ENCODE peak calls at places on chromosomes 13 and 19, in nine cellular contexts. Q is cardiac muscle cell, N is lower lobe of right lung, Z is Calu3, E is esophagus muscularis mucosa, P is progenitor cell of endocrine pancreas, W is WTC11, X is GM12865, T is bronchial epithelial cell. S is an unnamed sample.

GRCh38 chr13:30339721-30340366 is 32.5 kb upstream of the KATNAL1 start:
- DNase-seq in Q (peak), N (no peak), Z (no peak), E (no peak), P (no peak), W (no peak), X (no peak), T (no peak), S (peak)

GRCh38 chr19:1177322-1178114 is 3.5 kb upstream of the SBNO2 start:
- DNase-seq in Q (peak), N (no peak), Z (peak), E (no peak), P (no peak), W (no peak), X (no peak), T (peak), S (no peak)

GRCh38 chr13:37403776-37404497 is 194.6 kb downstream of the POSTN start:
- DNase-seq in Q (peak), N (no peak), Z (no peak), E (no peak), P (no peak), W (no peak), X (no peak), T (no peak), S (no peak)

GRCh38 chr19:4538601-4538954 is 1.3 kb downstream of the LRG1 start:
- DNase-seq in Q (no peak), N (no peak), Z (no peak), E (no peak), P (no peak), W (no peak), X (no peak), T (no peak), S (no peak)

GRCh38 chr13:86960876-86961275 is 710.3 kb upstream of the SLITRK5 start:
- DNase-seq in Q (no peak), N (no peak), Z (no peak), E (no peak), P (no peak), W (no peak), X (no peak), T (no peak), S (no peak)

GRCh38 chr13:106533940-106534843 is 1.3 kb downstream of the EFNB2 start:
- DNase-seq in Q (peak), N (peak), Z (peak), E (no peak), P (no peak), W (peak), X (peak), T (peak), S (peak)

GRCh38 chr13:101917475-101917810 is 465.0 kb downstream of the ITGBL1 start:
- DNase-seq in Q (no peak), N (no peak), Z (no peak), E (no peak), P (no peak), W (peak), X (no peak), T (no peak), S (no peak)

GRCh38 chr19:38478273-38478971 is 44.9 kb downstream of the RYR1 start:
- DNase-seq in Q (peak), N (no peak), Z (peak), E (no peak), P (no peak), W (peak), X (peak), T (peak), S (no peak)

GRCh38 chr19:18520848-18521691 is 800 bp downstream of the ELL start:
- DNase-seq in Q (peak), N (no peak), Z (no peak), E (no peak), P (no peak), W (peak), X (peak), T (peak), S (no peak)
- TF ChIP-seq CTCF in Q (no peak), N (no peak), Z (peak), E (no peak), P (peak), W (no peak), X (no peak), T (peak), S (no peak)

DNA sequence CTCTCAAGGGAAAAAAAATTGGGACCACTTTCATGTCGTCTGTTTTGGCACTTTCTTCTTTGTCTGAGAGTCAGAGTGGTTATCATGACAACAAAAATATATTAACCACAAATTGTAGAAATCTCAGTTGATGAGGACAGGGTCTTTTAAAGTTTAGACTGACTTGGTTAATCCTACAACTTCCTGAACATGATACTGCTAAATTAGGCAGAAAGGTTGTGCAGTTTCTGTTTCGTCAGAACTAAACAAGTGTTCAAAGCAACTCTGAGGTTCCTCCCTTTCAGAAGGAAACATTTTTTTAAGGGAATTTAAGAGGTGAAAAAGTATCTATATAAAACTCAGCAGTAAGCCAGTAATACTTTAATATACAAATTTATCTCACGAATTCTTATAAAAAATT is 15.3 kb downstream of the KLF5 start:
- DNase-seq in Q (peak), N (no peak), Z (no peak), E (no peak), P (no peak), W (no peak), X (peak), T (no peak), S (no peak)
- TF ChIP-seq CTCF in Q (no peak), N (no peak), Z (no peak), E (no peak), P (no peak), W (no peak), X (no peak), T (no peak), S (no peak)

GRCh38 chr19:21767065-21767800 is at the start of gene ZNF100:
- DNase-seq in Q (peak), N (peak), Z (peak), E (peak), P (peak), W (peak), X (peak), T (peak), S (peak)
- TF ChIP-seq CTCF in Q (no peak), N (no peak), Z (no peak), E (no peak), P (no peak), W (no peak), X (no peak), T (no peak), S (no peak)

DNA sequence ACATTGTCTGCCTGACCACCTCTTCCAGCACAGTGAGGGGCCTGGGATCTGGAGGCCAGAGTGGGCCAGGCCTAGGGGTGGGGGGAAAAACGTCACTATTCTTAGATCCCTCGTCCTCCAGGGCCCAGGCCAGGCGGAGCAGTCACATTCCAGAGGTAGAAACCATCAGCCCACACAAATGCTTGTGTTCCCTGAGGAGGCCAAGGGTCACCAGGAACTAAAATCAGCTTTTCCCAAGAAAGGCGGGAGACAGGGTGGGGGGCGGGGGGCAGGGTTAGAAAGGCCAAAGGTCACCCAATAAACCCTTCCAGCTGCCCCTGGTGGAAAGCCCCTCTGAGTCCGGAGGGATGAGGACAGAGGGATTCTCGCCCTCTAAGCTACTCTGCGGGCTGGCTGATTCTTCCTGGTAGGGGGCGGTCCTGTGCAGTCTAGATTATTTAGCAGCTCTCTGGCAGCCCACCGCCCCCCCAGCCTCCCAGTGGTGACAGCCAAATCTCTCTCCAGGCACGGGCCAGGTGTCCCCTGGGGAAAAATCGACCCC is 23.5 kb upstream of the CCL25 start:
- DNase-seq in Q (peak), N (no peak), Z (no peak), E (no peak), P (peak), W (peak), X (no peak), T (no peak), S (no peak)
- TF ChIP-seq CTCF in Q (no peak), N (no peak), Z (no peak), E (no peak), P (peak), W (no peak), X (no peak), T (no peak), S (no peak)

GRCh38 chr19:23145617-23146415 is 29.0 kb downstream of the ZNF730 start:
- DNase-seq in Q (no peak), N (no peak), Z (no peak), E (no peak), P (no peak), W (no peak), X (no peak), T (no peak), S (no peak)
- TF ChIP-seq CTCF in Q (no peak), N (no peak), Z (no peak), E (no peak), P (no peak), W (no peak), X (no peak), T (no peak), S (no peak)

GRCh38 chr19:49542446-49542845 is 14.6 kb downstream of the RCN3 start:
- DNase-seq in Q (no peak), N (no peak), Z (no peak), E (no peak), P (no peak), W (no peak), X (no peak), T (no peak), S (no peak)

GRCh38 chr19:49541914-49542313 is 14.1 kb downstream of the RCN3 start:
- DNase-seq in Q (no peak), N (no peak), Z (no peak), E (no peak), P (no peak), W (no peak), X (no peak), T (no peak), S (no peak)

GRCh38 chr19:49538643-49539042 is 10.8 kb downstream of the RCN3 start:
- DNase-seq in Q (no peak), N (no peak), Z (no peak), E (no peak), P (no peak), W (no peak), X (no peak), T (no peak), S (no peak)

GRCh38 chr19:49536921-49537462 is 9.2 kb downstream of the RCN3 start:
- DNase-seq in Q (no peak), N (no peak), Z (no peak), E (no peak), P (no peak), W (no peak), X (no peak), T (no peak), S (no peak)

DNA sequence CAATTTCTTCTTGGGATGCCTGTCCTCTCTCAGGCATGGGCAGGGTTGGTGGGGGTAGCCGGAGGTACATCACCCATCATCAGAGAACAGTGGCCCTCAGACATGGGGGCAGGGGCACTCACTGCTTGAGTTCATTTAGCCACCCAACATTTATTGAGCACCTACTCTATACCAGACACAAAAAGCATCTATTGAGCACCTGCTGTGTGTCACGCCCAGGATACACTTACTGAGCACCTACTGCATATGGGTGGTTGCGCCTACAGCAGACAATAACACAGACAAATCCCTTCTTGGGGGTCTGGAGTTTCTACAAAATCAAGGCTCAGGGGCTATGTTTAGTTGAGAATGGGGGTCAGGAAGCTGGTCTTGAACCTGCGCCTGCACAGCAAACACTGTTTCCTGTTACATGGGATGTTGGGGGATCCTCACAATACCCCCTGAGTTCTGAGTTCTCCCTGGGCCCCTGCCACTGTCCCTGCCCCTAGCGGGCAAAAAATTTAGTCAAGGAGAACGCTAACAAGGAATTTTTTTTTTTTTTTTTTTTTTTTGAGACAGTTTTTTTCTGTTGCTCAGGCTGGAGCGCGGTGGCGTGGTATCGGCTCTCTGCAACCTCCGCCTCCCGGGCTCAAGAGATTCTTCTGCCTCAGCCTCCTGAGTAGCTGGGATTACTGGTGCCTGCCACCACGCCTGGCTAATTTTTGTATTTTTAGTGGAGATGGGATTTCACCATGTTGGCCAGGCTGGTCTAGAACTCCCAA is 11.6 kb downstream of the RCN3 start:
- DNase-seq in Q (no peak), N (no peak), Z (no peak), E (no peak), P (no peak), W (no peak), X (no peak), T (no peak), S (no peak)
- TF ChIP-seq CTCF in Q (no peak), N (no peak), Z (no peak), E (no peak), P (no peak), W (no peak), X (no peak), T (no peak), S (no peak)